ENCODE peak calls at places on chromosomes 4 and X, in seven cellular contexts. O is SK-N-SH, Q is K562, A is GM12891, B is H1, U is HepG2, F is GM12878. X is an unnamed sample.

GRCh38 chr4:98744372-98745150 is 86.2 kb upstream of the TSPAN5 start:
- DNase-seq in O (no peak), Q (no peak), A (no peak), B (no peak), U (no peak), F (no peak), X (no peak)

GRCh38 chr4:80136238-80136637 is 61.1 kb upstream of the PRDM8 start:
- DNase-seq in O (no peak), Q (no peak), A (no peak), B (no peak), U (no peak), F (no peak), X (no peak)

GRCh38 chr4:52824603-52825310 is 37.4 kb upstream of the RASL11B start:
- DNase-seq in O (peak), Q (no peak), A (no peak), B (no peak), U (peak), F (no peak), X (no peak)

GRCh38 chrX:3639236-3639635 is 74.2 kb downstream of the PRKX start:
- DNase-seq in O (peak), Q (no peak), A (no peak), B (no peak), U (no peak), F (no peak), X (no peak)

GRCh38 chr4:34953145-34953799 is 1291.0 kb downstream of the ARAP2 start:
- DNase-seq in O (peak), Q (no peak), A (no peak), B (peak), U (peak), F (no peak), X (no peak)

GRCh38 chrX:49844622-49845021 is 15.5 kb downstream of the PAGE4 start:
- DNase-seq in O (no peak), Q (no peak), A (no peak), B (no peak), U (no peak), F (no peak), X (no peak)

GRCh38 chr4:184617611-184618196 is 31.5 kb downstream of the CASP3 start:
- DNase-seq in O (no peak), Q (no peak), A (no peak), B (peak), U (no peak), F (no peak), X (no peak)

GRCh38 chr4:124177647-124178425 is 534.7 kb downstream of the ANKRD50 start:
- DNase-seq in O (no peak), Q (no peak), A (no peak), B (no peak), U (no peak), F (no peak), X (no peak)

GRCh38 chrX:154506483-154507332 is 9.3 kb downstream of the FAM3A start:
- DNase-seq in O (no peak), Q (no peak), A (no peak), B (no peak), U (no peak), F (no peak), X (no peak)

GRCh38 chr4:26873391-26874026 is 12.9 kb downstream of the STIM2 start:
- DNase-seq in O (no peak), Q (no peak), A (no peak), B (no peak), U (no peak), F (no peak), X (no peak)

GRCh38 chrX:13250831-13251612 is 68.8 kb downstream of the ATXN3L start:
- DNase-seq in O (no peak), Q (peak), A (no peak), B (no peak), U (no peak), F (no peak), X (no peak)

GRCh38 chr4:71251266-71251665 is 87.6 kb upstream of the SLC4A4 start:
- DNase-seq in O (no peak), Q (no peak), A (no peak), B (no peak), U (no peak), F (no peak), X (no peak)

GRCh38 chr4:52611030-52611555 is 48.0 kb downstream of the USP46 start:
- DNase-seq in O (no peak), Q (no peak), A (no peak), B (no peak), U (no peak), F (no peak), X (no peak)

GRCh38 chr4:92235741-92236140 is 68.0 kb upstream of the GRID2 start:
- DNase-seq in O (no peak), Q (no peak), A (no peak), B (no peak), U (no peak), F (no peak), X (no peak)

GRCh38 chr4:124640037-124640730 is 72.3 kb downstream of the ANKRD50 start:
- DNase-seq in O (no peak), Q (no peak), A (no peak), B (no peak), U (no peak), F (no peak), X (no peak)

GRCh38 chrX:104112326-104112951 is at the start of gene ZCCHC18:
- DNase-seq in O (peak), Q (peak), A (peak), B (peak), U (peak), F (no peak), X (peak)

GRCh38 chrX:10259716-10260115 is 102.9 kb downstream of the CLCN4 start:
- DNase-seq in O (no peak), Q (no peak), A (no peak), B (no peak), U (no peak), F (no peak), X (no peak)

GRCh38 chrX:124504106-124504983 is 158.0 kb downstream of the SH2D1A start:
- DNase-seq in O (no peak), Q (no peak), A (no peak), B (no peak), U (no peak), F (peak), X (no peak)

GRCh38 chr4:106080376-106080775 is 185.1 kb downstream of the NPNT start:
- DNase-seq in O (no peak), Q (no peak), A (no peak), B (no peak), U (no peak), F (no peak), X (no peak)

GRCh38 chrX:19350831-19351447 is 7.2 kb downstream of the PDHA1 start:
- DNase-seq in O (no peak), Q (no peak), A (no peak), B (no peak), U (no peak), F (no peak), X (no peak)

GRCh38 chrX:99371976-99372595 is 1038.0 kb downstream of the PCDH19 start:
- DNase-seq in O (peak), Q (no peak), A (no peak), B (no peak), U (no peak), F (no peak), X (no peak)

GRCh38 chr4:10088135-10089010 is 28.2 kb downstream of the WDR1 start:
- DNase-seq in O (no peak), Q (no peak), A (no peak), B (no peak), U (no peak), F (no peak), X (no peak)

GRCh38 chrX:54786972-54787371 is 11.1 kb downstream of the ITIH6 start:
- DNase-seq in O (no peak), Q (no peak), A (peak), B (no peak), U (no peak), F (no peak), X (no peak)

GRCh38 chrX:54788446-54788845 is 9.6 kb downstream of the ITIH6 start:
- DNase-seq in O (no peak), Q (no peak), A (no peak), B (no peak), U (no peak), F (no peak), X (no peak)

GRCh38 chrX:54785901-54786300 is 12.2 kb downstream of the ITIH6 start:
- DNase-seq in O (no peak), Q (no peak), A (no peak), B (peak), U (peak), F (no peak), X (no peak)
- TF ChIP-seq TAF1 in O (no peak), Q (no peak), A (no peak), B (no peak), U (no peak), F (no peak), X (no peak)

GRCh38 chrX:27439771-27440170 is 23.4 kb downstream of the PPP4R3C start:
- DNase-seq in O (no peak), Q (no peak), A (no peak), B (no peak), U (no peak), F (no peak), X (no peak)

GRCh38 chrX:27446423-27446822 is 16.7 kb downstream of the PPP4R3C start:
- DNase-seq in O (no peak), Q (no peak), A (no peak), B (no peak), U (peak), F (no peak), X (no peak)

GRCh38 chrX:27438937-27439336 is 24.2 kb downstream of the PPP4R3C start:
- DNase-seq in O (no peak), Q (no peak), A (no peak), B (no peak), U (peak), F (no peak), X (no peak)

GRCh38 chrX:27445438-27445837 is 17.7 kb downstream of the PPP4R3C start:
- DNase-seq in O (no peak), Q (no peak), A (no peak), B (no peak), U (peak), F (no peak), X (no peak)

GRCh38 chrX:27444093-27444908 is 18.8 kb downstream of the PPP4R3C start:
- DNase-seq in O (no peak), Q (no peak), A (peak), B (no peak), U (peak), F (no peak), X (no peak)
- TF ChIP-seq TAF1 in O (no peak), Q (no peak), A (no peak), B (no peak), U (no peak), F (no peak), X (no peak)

GRCh38 chr4:177384856-177385396 is 57.3 kb downstream of the AGA start:
- DNase-seq in O (no peak), Q (no peak), A (no peak), B (no peak), U (peak), F (no peak), X (no peak)

GRCh38 chr4:177386416-177386815 is 55.8 kb downstream of the AGA start:
- DNase-seq in O (no peak), Q (no peak), A (no peak), B (no peak), U (no peak), F (no peak), X (no peak)

GRCh38 chr4:177381762-177382310 is 60.4 kb downstream of the AGA start:
- DNase-seq in O (no peak), Q (no peak), A (no peak), B (no peak), U (no peak), F (no peak), X (no peak)

GRCh38 chr4:177380730-177381287 is 61.4 kb downstream of the AGA start:
- DNase-seq in O (peak), Q (peak), A (no peak), B (peak), U (peak), F (no peak), X (no peak)

DNA sequence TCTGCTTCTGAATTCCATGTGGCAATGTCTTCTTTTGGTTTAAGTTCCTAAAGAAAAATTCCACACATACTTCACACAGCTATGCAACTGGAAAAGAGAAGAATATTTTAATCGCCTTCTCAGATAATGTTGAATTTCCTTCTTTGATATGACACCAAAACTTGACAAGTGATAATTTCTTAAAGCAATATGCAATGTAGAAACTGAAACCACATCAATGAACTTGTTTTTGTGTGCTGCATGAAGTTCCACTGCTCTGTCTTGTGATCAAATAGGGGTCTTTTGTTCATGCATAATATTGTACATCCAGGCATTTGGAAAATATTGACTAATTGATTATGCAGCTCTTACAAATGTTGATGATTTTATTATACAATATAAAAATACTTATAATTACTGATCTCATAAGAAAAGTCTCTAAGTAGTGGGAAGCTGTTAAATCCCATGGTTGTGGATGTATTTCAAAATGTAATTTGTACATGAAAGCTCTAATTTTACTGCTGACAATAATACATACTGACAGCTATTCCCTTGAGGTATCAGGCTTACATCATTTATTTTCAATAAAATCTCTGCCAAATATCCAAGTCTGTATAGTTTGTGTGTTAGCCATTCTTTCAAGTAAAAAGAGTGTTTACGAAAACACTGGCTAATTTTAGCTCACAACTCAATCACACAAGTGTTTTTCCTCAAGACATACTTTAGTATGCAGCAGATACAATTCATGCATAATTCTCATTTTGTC is 56.5 kb downstream of the AGA start:
- DNase-seq in O (no peak), Q (no peak), A (no peak), B (no peak), U (no peak), F (no peak), X (no peak)
- TF ChIP-seq TAF1 in O (no peak), Q (no peak), A (no peak), B (no peak), U (no peak), F (no peak), X (no peak)

GRCh38 chr4:151484396-151485102 is 75.6 kb downstream of the FHIP1A start:
- DNase-seq in O (no peak), Q (no peak), A (no peak), B (no peak), U (peak), F (no peak), X (no peak)
- TF ChIP-seq TAF1 in O (no peak), Q (no peak), A (no peak), B (no peak), U (no peak), F (no peak), X (no peak)

GRCh38 chrX:53682885-53683555 is 3.5 kb downstream of the HUWE1 start:
- DNase-seq in O (peak), Q (peak), A (no peak), B (peak), U (peak), F (no peak), X (no peak)

GRCh38 chrX:53683556-53684414 is 2.7 kb downstream of the HUWE1 start:
- DNase-seq in O (peak), Q (peak), A (peak), B (peak), U (peak), F (peak), X (peak)

GRCh38 chrX:53681661-53682060 is 4.9 kb downstream of the HUWE1 start:
- DNase-seq in O (no peak), Q (no peak), A (no peak), B (no peak), U (no peak), F (no peak), X (no peak)

GRCh38 chrX:53674581-53674980 is 11.9 kb downstream of the HUWE1 start:
- DNase-seq in O (no peak), Q (no peak), A (no peak), B (no peak), U (no peak), F (no peak), X (no peak)

GRCh38 chrX:53678667-53679066 is 7.9 kb downstream of the HUWE1 start:
- DNase-seq in O (no peak), Q (no peak), A (no peak), B (no peak), U (no peak), F (no peak), X (no peak)
- TF ChIP-seq TAF1 in O (no peak), Q (no peak), A (no peak), B (no peak), U (no peak), F (no peak), X (no peak)

GRCh38 chr4:78565971-78566372 is 14.4 kb downstream of the ANXA3 start:
- DNase-seq in O (no peak), Q (no peak), A (no peak), B (no peak), U (peak), F (no peak), X (no peak)
- TF ChIP-seq TAF1 in O (no peak), Q (no peak), A (no peak), B (no peak), U (no peak), F (no peak), X (no peak)

X was measured in GM12892.